ENCODE peak calls at places on chromosomes 7 and 10, in nine cellular contexts. N is stomach, U is K562, C is testis, O is A549, K is HepG2, M is tibial nerve, T is heart left ventricle, J is IMR-90. I is an unnamed sample.

GRCh38 chr7:81666209-81666608 is 103.6 kb downstream of the HGF start:
- DNase-seq in N (no peak), U (no peak), C (no peak), O (no peak), K (no peak), M (no peak), T (no peak), J (peak), I (no peak)

GRCh38 chr7:19621740-19622139 is 87.1 kb downstream of the POLR1F start:
- DNase-seq in N (no peak), U (no peak), C (no peak), O (no peak), K (no peak), M (no peak), T (no peak), J (peak), I (no peak)

GRCh38 chr10:20105236-20105635 is 289.0 kb downstream of the PLXDC2 start:
- DNase-seq in N (no peak), U (no peak), C (no peak), O (no peak), K (no peak), M (no peak), T (no peak), J (peak), I (no peak)

GRCh38 chr7:36096460-36097095 is 56.5 kb upstream of the EEPD1 start:
- DNase-seq in N (no peak), U (no peak), C (no peak), O (peak), K (peak), M (no peak), T (no peak), J (no peak), I (no peak)

GRCh38 chr7:27364344-27364758 is 121.7 kb downstream of the EVX1 start:
- DNase-seq in N (peak), U (no peak), C (peak), O (no peak), K (no peak), M (peak), T (peak), J (peak), I (peak)

GRCh38 chr7:2521952-2522591 is 2.5 kb downstream of the LFNG start:
- DNase-seq in N (no peak), U (no peak), C (no peak), O (peak), K (no peak), M (no peak), T (no peak), J (no peak), I (no peak)

GRCh38 chr7:38335490-38336135 is 62.2 kb upstream of the TARP start:
- DNase-seq in N (peak), U (peak), C (peak), O (peak), K (peak), M (peak), T (peak), J (peak), I (no peak)

GRCh38 chr7:80583901-80584300 is 54.5 kb upstream of the CD36 start:
- DNase-seq in N (no peak), U (no peak), C (no peak), O (no peak), K (no peak), M (no peak), T (no peak), J (peak), I (no peak)

GRCh38 chr10:971150-971542 is 17.1 kb upstream of the GTPBP4 start:
- DNase-seq in N (no peak), U (no peak), C (no peak), O (no peak), K (no peak), M (peak), T (no peak), J (peak), I (no peak)

GRCh38 chr10:106712988-106713387 is 451.5 kb downstream of the SORCS1 start:
- DNase-seq in N (no peak), U (no peak), C (no peak), O (no peak), K (no peak), M (no peak), T (no peak), J (no peak), I (no peak)

GRCh38 chr7:14197280-14197679 is 207.8 kb upstream of the ETV1 start:
- DNase-seq in N (no peak), U (no peak), C (peak), O (no peak), K (no peak), M (peak), T (peak), J (no peak), I (no peak)

GRCh38 chr10:72563327-72563932 is 62.4 kb downstream of the MICU1 start:
- DNase-seq in N (no peak), U (no peak), C (no peak), O (no peak), K (no peak), M (no peak), T (no peak), J (no peak), I (no peak)

GRCh38 chr7:1110358-1110757 is 22.4 kb downstream of the GPER1 start:
- DNase-seq in N (no peak), U (no peak), C (no peak), O (no peak), K (no peak), M (no peak), T (no peak), J (no peak), I (no peak)

GRCh38 chr7:152076324-152076821 is 50.9 kb downstream of the GALNT11 start:
- DNase-seq in N (peak), U (peak), C (peak), O (peak), K (peak), M (peak), T (no peak), J (no peak), I (no peak)

GRCh38 chr10:42926831-42927230 is 144.2 kb downstream of the BMS1 start:
- DNase-seq in N (no peak), U (no peak), C (no peak), O (no peak), K (no peak), M (no peak), T (no peak), J (no peak), I (peak)

GRCh38 chr7:336810-337566 is 47.0 kb downstream of the FOXL3 start:
- DNase-seq in N (no peak), U (no peak), C (no peak), O (no peak), K (no peak), M (no peak), T (no peak), J (no peak), I (no peak)

GRCh38 chr10:117439243-117439912 is 64.1 kb upstream of the PDZD8 start:
- DNase-seq in N (no peak), U (no peak), C (no peak), O (peak), K (no peak), M (peak), T (no peak), J (peak), I (no peak)

GRCh38 chr7:24574365-24574764 is 1.1 kb downstream of the PALS2 start:
- DNase-seq in N (no peak), U (peak), C (no peak), O (peak), K (no peak), M (no peak), T (no peak), J (peak), I (no peak)

GRCh38 chr7:7857143-7857583 is 111.4 kb upstream of the GLCCI1 start:
- DNase-seq in N (no peak), U (no peak), C (no peak), O (no peak), K (no peak), M (no peak), T (no peak), J (no peak), I (no peak)

GRCh38 chr7:104934665-104935064 is 79.3 kb upstream of the KMT2E start:
- DNase-seq in N (no peak), U (no peak), C (no peak), O (no peak), K (no peak), M (no peak), T (no peak), J (no peak), I (no peak)
- H3K27ac ChIP-seq in N (no peak), U (no peak), C (no peak), O (no peak), K (no peak), M (no peak), T (no peak), J (no peak), I (no peak)

GRCh38 chr10:89393898-89394297 is 1.5 kb downstream of the IFIT1 start:
- DNase-seq in N (no peak), U (no peak), C (no peak), O (no peak), K (no peak), M (no peak), T (no peak), J (no peak), I (no peak)

GRCh38 chr10:89392974-89393373 is 551 bp downstream of the IFIT1 start:
- DNase-seq in N (no peak), U (no peak), C (no peak), O (peak), K (no peak), M (peak), T (no peak), J (peak), I (peak)

GRCh38 chr10:89390875-89391576 is 1.4 kb upstream of the IFIT1 start:
- DNase-seq in N (no peak), U (no peak), C (no peak), O (no peak), K (no peak), M (no peak), T (no peak), J (peak), I (no peak)

GRCh38 chr10:89389254-89389653 is 3.2 kb upstream of the IFIT1 start:
- DNase-seq in N (no peak), U (no peak), C (no peak), O (peak), K (peak), M (no peak), T (no peak), J (peak), I (no peak)

GRCh38 chr10:89391882-89392756 is at the start of gene IFIT1:
- DNase-seq in N (peak), U (peak), C (peak), O (peak), K (peak), M (peak), T (peak), J (peak), I (peak)
- TF ChIP-seq POLR2A in N (no peak), U (no peak), C (peak), O (no peak), K (no peak), M (no peak), T (peak), J (no peak), I (peak)

GRCh38 chr7:117827861-117828260 is 45.4 kb downstream of the CTTNBP2 start:
- DNase-seq in N (no peak), U (no peak), C (no peak), O (no peak), K (no peak), M (no peak), T (no peak), J (peak), I (no peak)

GRCh38 chr7:117829450-117829849 is 43.8 kb downstream of the CTTNBP2 start:
- DNase-seq in N (no peak), U (no peak), C (no peak), O (no peak), K (no peak), M (no peak), T (no peak), J (no peak), I (no peak)

GRCh38 chr7:117824605-117825004 is 48.6 kb downstream of the CTTNBP2 start:
- DNase-seq in N (no peak), U (no peak), C (no peak), O (no peak), K (no peak), M (no peak), T (no peak), J (no peak), I (no peak)

GRCh38 chr7:117828831-117829230 is 44.4 kb downstream of the CTTNBP2 start:
- DNase-seq in N (no peak), U (no peak), C (no peak), O (no peak), K (no peak), M (no peak), T (no peak), J (no peak), I (no peak)

DNA sequence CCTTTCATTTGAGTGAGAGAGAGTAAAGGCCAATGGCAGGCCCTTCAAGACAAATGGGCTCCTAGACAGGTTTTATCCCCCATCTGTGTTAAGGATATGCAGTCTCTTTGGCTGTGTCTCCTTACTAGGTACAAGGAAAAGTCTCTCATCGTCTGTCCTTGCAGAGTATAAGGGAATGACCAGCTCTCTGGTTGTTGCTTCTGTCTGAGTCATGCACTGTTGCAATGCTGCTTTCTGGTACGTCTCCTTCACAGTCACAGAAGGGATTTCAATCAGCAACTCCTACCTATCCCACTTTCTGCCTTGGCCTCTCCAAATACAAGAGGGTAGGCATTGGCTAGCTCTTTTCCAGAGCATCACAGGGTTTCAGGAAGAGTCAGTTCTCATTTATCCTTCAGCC is 48.1 kb downstream of the CTTNBP2 start:
- DNase-seq in N (no peak), U (no peak), C (no peak), O (no peak), K (no peak), M (no peak), T (no peak), J (peak), I (no peak)
- H3K27ac ChIP-seq in N (no peak), U (no peak), C (no peak), O (no peak), K (no peak), M (no peak), T (no peak), J (no peak), I (no peak)

DNA sequence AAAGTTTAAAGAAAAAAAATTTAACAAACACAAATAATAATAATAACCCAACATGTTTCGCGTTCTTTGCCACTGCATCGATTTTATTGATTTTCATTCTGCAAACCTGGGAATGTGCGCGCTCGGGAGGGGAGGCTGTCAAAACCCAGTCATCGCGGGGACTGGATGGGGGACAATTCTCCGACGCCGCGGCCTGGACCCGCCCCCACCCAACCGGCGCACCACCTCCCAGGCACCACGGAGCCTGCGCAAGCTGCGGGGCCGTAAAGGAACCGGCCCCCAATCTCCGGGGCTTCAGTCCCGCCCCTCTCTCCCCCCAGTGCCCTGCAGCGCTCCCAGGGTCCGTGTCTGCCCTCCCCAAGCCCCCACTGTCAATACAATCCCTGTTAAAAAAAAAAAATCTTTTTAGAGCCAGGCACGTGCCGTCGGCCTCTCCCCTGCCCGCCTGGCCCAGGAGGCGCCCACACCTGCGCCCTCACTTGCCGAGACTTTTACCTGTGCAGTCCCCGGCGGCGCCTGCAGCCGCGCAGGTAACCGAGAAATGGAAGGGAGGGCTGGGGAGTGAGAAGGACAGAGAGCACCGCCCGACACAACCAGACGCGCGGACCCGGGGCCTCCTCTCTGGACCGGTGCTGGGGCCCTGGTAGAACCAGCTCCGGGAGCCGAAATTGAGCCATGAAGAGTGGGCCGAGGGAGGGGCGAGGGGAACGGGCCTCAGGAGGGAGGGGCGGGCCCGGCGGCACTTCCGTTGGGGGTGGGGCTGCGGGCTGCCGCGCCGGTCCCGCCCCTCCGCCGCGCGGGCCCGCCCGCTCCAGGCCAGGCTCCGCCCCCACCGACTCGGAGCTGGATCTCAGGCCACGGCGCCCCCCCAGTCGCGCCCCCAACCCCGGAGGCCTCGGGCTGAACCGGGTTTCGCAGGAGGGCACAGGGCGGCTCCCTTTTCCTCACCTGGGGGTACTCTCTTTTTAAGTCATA is 7.6 kb upstream of the ZNF503 start:
- DNase-seq in N (peak), U (peak), C (peak), O (peak), K (no peak), M (peak), T (peak), J (no peak), I (no peak)
- TF ChIP-seq POLR2A in N (no peak), U (no peak), C (no peak), O (no peak), K (no peak), M (no peak), T (no peak), J (peak), I (no peak)

GRCh38 chr7:142337406-142338001 is 79.6 kb upstream of the PRSS58 start:
- DNase-seq in N (no peak), U (no peak), C (no peak), O (no peak), K (no peak), M (no peak), T (no peak), J (no peak), I (no peak)

GRCh38 chr7:142334236-142334635 is 76.4 kb upstream of the PRSS58 start:
- DNase-seq in N (no peak), U (no peak), C (no peak), O (no peak), K (no peak), M (no peak), T (no peak), J (no peak), I (no peak)

GRCh38 chr7:142334806-142335205 is 76.9 kb upstream of the PRSS58 start:
- DNase-seq in N (no peak), U (no peak), C (no peak), O (no peak), K (no peak), M (no peak), T (no peak), J (no peak), I (no peak)

GRCh38 chr7:142338633-142339501 is 81.0 kb upstream of the PRSS58 start:
- DNase-seq in N (no peak), U (no peak), C (peak), O (peak), K (no peak), M (peak), T (no peak), J (peak), I (no peak)
- H3K27ac ChIP-seq in N (no peak), U (no peak), C (no peak), O (no peak), K (no peak), M (no peak), T (no peak), J (no peak), I (no peak)

I was measured in vagina.